ENCODE peak calls at places on chromosomes 6 and 20, in six cellular contexts. N is upper lobe of right lung; X is mucosa of gallbladder; B is stimulated activated CD4-positive, alpha-beta T cell treated with anti-CD3 and anti-CD28 coated beads, TNF-alpha, amount 100 ng/mL, for 1 hour; G is cerebellar cortex; D is H54. W is an unnamed sample.
A peak's percentile ranks its signal among the peaks of the same experiment; 100 is the strongest.

GRCh38 chr6:118326712-118327111 is 221.4 kb upstream of the PLN start:
- DNase-seq in N (no peak), X (no peak), B (no peak), G (no peak), D (no peak), W (no peak)

GRCh38 chr20:63121749-63122405 is 94.1 kb downstream of the YTHDF1 start:
- DNase-seq in N (peak; percentile 40), X (no peak), B (no peak), G (no peak), D (no peak), W (no peak)

GRCh38 chr6:109453594-109454482 is 1.7 kb downstream of the MICAL1 start:
- DNase-seq in N (no peak), X (no peak), B (no peak), G (no peak), D (no peak), W (no peak)

GRCh38 chr6:135329851-135330803 is 149.0 kb downstream of the MYB start:
- DNase-seq in N (no peak), X (no peak), B (no peak), G (no peak), D (no peak), W (no peak)

GRCh38 chr20:54680872-54681297 is 205.5 kb downstream of the DOK5 start:
- DNase-seq in N (no peak), X (no peak), B (no peak), G (peak; percentile 16), D (peak; percentile 13), W (peak; percentile 15)

GRCh38 chr6:125867483-125867935 is 76.7 kb downstream of the NCOA7 start:
- DNase-seq in N (peak; percentile 73), X (no peak), B (no peak), G (no peak), D (no peak), W (peak; percentile 47)

GRCh38 chr6:40419377-40419776 is 167.8 kb downstream of the LRFN2 start:
- DNase-seq in N (no peak), X (peak; percentile 52), B (no peak), G (no peak), D (no peak), W (no peak)

GRCh38 chr6:132391391-132392291 is 9.6 kb downstream of the MOXD1 start:
- DNase-seq in N (no peak), X (peak; percentile 49), B (no peak), G (no peak), D (peak; percentile 23), W (no peak)

GRCh38 chr6:167697316-167697715 is 129.4 kb upstream of the AFDN start:
- DNase-seq in N (no peak), X (no peak), B (no peak), G (no peak), D (no peak), W (no peak)

GRCh38 chr20:24873015-24873620 is 76.0 kb upstream of the CST7 start:
- DNase-seq in N (peak; percentile 48), X (no peak), B (no peak), G (no peak), D (no peak), W (no peak)

GRCh38 chr20:664576-664975 is 11.0 kb downstream of the SCRT2 start:
- DNase-seq in N (no peak), X (no peak), B (no peak), G (no peak), D (no peak), W (no peak)

GRCh38 chr20:25136643-25137559 is 55.0 kb upstream of the VSX1 start:
- DNase-seq in N (no peak), X (peak; percentile 63), B (no peak), G (peak; percentile 66), D (peak; percentile 95), W (peak; percentile 38)

W was measured in HCT116.